ENCODE peak calls at places on chromosomes 4 and X, in ten cellular contexts. F is esophagus muscularis mucosa; Y is left lung; L is endodermal cell; J is transverse colon; D is CD4-positive, alpha-beta memory T cell; S is right cardiac atrium; Q is heart right ventricle; R is mesenchymal stem cell; A is IMR-90. T is an unnamed sample. For H3K9me3, the result is how much of the 10 kb centered on the place peaks cover.

GRCh38 chr4:7976025-7976424 is 36.4 kb upstream of the AFAP1 start:
- DNase-seq in Y (no peak), A (no peak), L (no peak), R (no peak), Q (no peak), S (no peak), J (no peak), F (no peak), D (no peak), T (no peak)

GRCh38 chr4:93658443-93658842 is 170.1 kb upstream of the ATOH1 start:
- DNase-seq in J (no peak), A (peak), F (no peak), R (no peak), Y (no peak), D (no peak), L (no peak), S (no peak), Q (no peak), T (no peak)

GRCh38 chr4:44256414-44256813 is 192.2 kb downstream of the KCTD8 start:
- DNase-seq in R (no peak), D (no peak), F (no peak), Q (no peak), A (no peak), S (no peak), L (no peak), Y (no peak), J (no peak), T (no peak)

GRCh38 chr4:89111833-89112563 is 665 bp downstream of the TIGD2 start:
- DNase-seq in F (no peak), A (peak), S (no peak), J (peak), Y (no peak), R (peak), D (no peak), Q (no peak), L (no peak), T (no peak)

GRCh38 chr4:7757501-7758443 is 181.9 kb downstream of the AFAP1 start:
- DNase-seq in Q (peak), F (no peak), R (no peak), J (no peak), A (no peak), Y (no peak), L (no peak), D (no peak), S (peak), T (no peak)

GRCh38 chr4:36111180-36111579 is 133.1 kb downstream of the ARAP2 start:
- DNase-seq in L (no peak), R (no peak), A (peak), Q (no peak), Y (no peak), S (no peak), D (no peak), F (no peak), J (no peak), T (no peak)

GRCh38 chr4:151540728-151541437 is 131.9 kb downstream of the FHIP1A start:
- DNase-seq in Q (no peak), D (no peak), L (no peak), F (no peak), S (no peak), Y (no peak), A (peak), J (peak), R (peak), T (peak)

GRCh38 chrX:136271300-136271699 is 20.1 kb upstream of the MAP7D3 start:
- DNase-seq in L (no peak), D (no peak), R (no peak), A (no peak), J (no peak), F (no peak), Q (no peak), S (no peak), Y (no peak), T (no peak)

GRCh38 chr4:88791274-88791673 is 93.6 kb upstream of the NAP1L5 start:
- DNase-seq in Y (no peak), S (no peak), L (no peak), R (peak), D (no peak), F (no peak), Q (no peak), J (no peak), A (peak), T (no peak)

GRCh38 chrX:149453030-149453429 is 52.1 kb downstream of the IDS start:
- DNase-seq in R (peak), J (no peak), Q (no peak), F (no peak), S (no peak), Y (no peak), D (no peak), L (no peak), A (peak), T (peak)

GRCh38 chr4:153153339-153153851 is 50.8 kb upstream of the TRIM2 start:
- DNase-seq in L (no peak), D (peak), J (peak), F (no peak), R (peak), Y (peak), A (peak), Q (peak), S (peak), T (peak)

GRCh38 chrX:109760241-109760921 is 27.3 kb upstream of the ACSL4 start:
- DNase-seq in J (no peak), S (no peak), Y (no peak), R (no peak), Q (no peak), L (no peak), D (no peak), A (no peak), F (no peak), T (no peak)

GRCh38 chr4:4969298-4969697 is 50.0 kb downstream of the CYTL1 start:
- DNase-seq in S (no peak), A (peak), L (no peak), Q (no peak), Y (no peak), R (peak), F (peak), D (no peak), J (no peak), T (peak)

GRCh38 chr4:78622253-78622979 is 70.8 kb downstream of the ANXA3 start:
- DNase-seq in F (no peak), L (peak), A (peak), S (no peak), R (peak), Q (no peak), Y (no peak), D (no peak), J (peak), T (no peak)

GRCh38 chr4:2297606-2298517 is 36.0 kb upstream of the MXD4 start:
- DNase-seq in Q (no peak), D (no peak), J (no peak), S (no peak), F (no peak), L (no peak), Y (no peak), R (no peak), A (no peak), T (no peak)

GRCh38 chr4:152734699-152735050 is 44.9 kb downstream of the TIGD4 start:
- DNase-seq in A (no peak), Y (no peak), S (no peak), L (no peak), J (no peak), Q (no peak), R (no peak), F (peak), D (no peak), T (no peak)

GRCh38 chr4:83231620-83232056 is 53.0 kb downstream of the COQ2 start:
- DNase-seq in Q (no peak), Y (no peak), F (no peak), S (no peak), A (no peak), R (peak), D (peak), J (no peak), L (no peak), T (no peak)

GRCh38 chr4:168319486-168320019 is 1.0 kb upstream of the DDX60 start:
- DNase-seq in L (no peak), D (no peak), Q (no peak), S (no peak), A (no peak), Y (no peak), F (no peak), J (no peak), R (no peak), T (no peak)
- H3K4me3 ChIP-seq in L (no peak), D (peak), Q (peak), S (peak), A (no peak), Y (no peak), F (peak), J (peak), R (no peak), T (peak)

DNA sequence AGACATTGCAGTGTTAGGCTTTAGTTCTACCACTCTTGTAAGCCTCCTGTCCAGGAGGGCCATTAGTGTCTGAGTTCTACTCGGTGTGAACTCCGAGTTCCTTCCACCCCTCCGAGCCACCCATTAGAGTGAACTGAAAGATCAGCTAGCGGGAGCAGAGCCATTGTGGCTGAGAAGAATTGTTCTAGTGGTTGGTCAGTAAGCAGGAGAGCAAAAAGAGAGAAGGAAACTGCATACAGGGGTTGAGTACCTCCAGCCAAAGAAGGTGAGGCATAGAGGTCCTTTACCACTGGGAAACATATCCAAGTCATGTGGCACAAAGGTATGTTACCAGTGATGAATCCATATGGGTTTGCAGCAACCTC is 96.9 kb downstream of the CPE start:
- DNase-seq in L (no peak), Q (no peak), D (no peak), S (no peak), Y (no peak), F (no peak), J (no peak), R (no peak), A (no peak), T (no peak)
- H3K9me3 ChIP-seq in L (half or more), Q (under half), D (under half), S (under half), Y (under half), F (under half), J (under half), R (under half), A (under half), T (under half)

GRCh38 chr4:109213056-109213455 is 89.4 kb downstream of the COL25A1 start:
- DNase-seq in S (no peak), D (no peak), Y (no peak), J (no peak), R (no peak), Q (no peak), L (no peak), F (no peak), A (no peak), T (no peak)

GRCh38 chr4:109216085-109216696 is 86.3 kb downstream of the COL25A1 start:
- DNase-seq in F (no peak), S (no peak), Q (no peak), L (no peak), R (no peak), J (no peak), Y (no peak), A (no peak), D (no peak), T (no peak)

GRCh38 chr4:109218288-109218687 is 84.2 kb downstream of the COL25A1 start:
- DNase-seq in A (no peak), D (no peak), L (no peak), R (no peak), Y (no peak), F (no peak), Q (no peak), S (no peak), J (no peak), T (no peak)

GRCh38 chr4:109214622-109215350 is 87.7 kb downstream of the COL25A1 start:
- DNase-seq in J (no peak), F (no peak), Q (no peak), R (peak), S (no peak), D (no peak), L (no peak), Y (no peak), A (no peak), T (no peak)

GRCh38 chr4:109215511-109215910 is 86.9 kb downstream of the COL25A1 start:
- DNase-seq in R (no peak), L (no peak), A (no peak), S (no peak), D (no peak), J (no peak), Q (no peak), F (no peak), Y (no peak), T (no peak)
- H3K4me3 ChIP-seq in R (no peak), L (no peak), A (no peak), S (no peak), D (no peak), J (no peak), Q (no peak), F (no peak), Y (no peak), T (no peak)

GRCh38 chr4:29853843-29854242 is 866.3 kb upstream of the PCDH7 start:
- DNase-seq in S (no peak), A (no peak), D (no peak), J (no peak), Y (no peak), Q (no peak), F (no peak), R (no peak), L (peak), T (no peak)
- H3K9me3 ChIP-seq in S (under half), A (under half), D (under half), J (under half), Y (under half), Q (under half), F (under half), R (under half), L (under half), T (under half)

T was measured in MG63.